ENCODE peak calls at places on chromosomes 1 and 21, in eight cellular contexts. Q, E, X, N, P, L, K and C are unnamed samples.

GRCh38 chr1:44587796-44588460 is 86.4 kb downstream of the TMEM53 start:
- DNase-seq in Q (peak; percentile 29), N (no peak), L (no peak), X (no peak), E (no peak), P (no peak), K (no peak), C (peak; percentile 51)

GRCh38 chr1:168476588-168477379 is 67.0 kb downstream of the XCL2 start:
- DNase-seq in E (no peak), L (no peak), P (no peak), Q (no peak), K (no peak), N (no peak), X (no peak), C (peak; percentile 91)

GRCh38 chr1:160219062-160219929 is 14.1 kb downstream of the PEA15 start:
- DNase-seq in N (no peak), Q (peak; percentile 22), P (peak; percentile 72), L (no peak), K (no peak), X (no peak), E (peak; percentile 61), C (peak; percentile 45)

GRCh38 chr1:106787511-106787910 is 269.0 kb upstream of the PRMT6 start:
- DNase-seq in X (no peak), Q (no peak), K (no peak), P (no peak), L (no peak), N (no peak), E (no peak), C (no peak)

GRCh38 chr1:204212715-204213114 is 1.1 kb downstream of the GOLT1A start:
- DNase-seq in X (no peak), E (no peak), L (no peak), Q (no peak), K (peak; percentile 26), P (no peak), N (no peak), C (no peak)

GRCh38 chr21:38903578-38904193 is 98.0 kb downstream of the ETS2 start:
- DNase-seq in P (no peak), K (peak; percentile 87), E (peak; percentile 98), L (no peak), Q (no peak), X (no peak), N (peak; percentile 88), C (no peak)

GRCh38 chr21:42446531-42446930 is 42.8 kb downstream of the UBASH3A start:
- DNase-seq in L (no peak), N (no peak), Q (no peak), K (no peak), E (no peak), P (no peak), X (no peak), C (no peak)

GRCh38 chr1:90919900-90920299 is 101.9 kb downstream of the ZNF644 start:
- DNase-seq in K (no peak), P (no peak), E (no peak), N (no peak), Q (no peak), X (no peak), L (no peak), C (no peak)

GRCh38 chr1:20124451-20125057 is 5.2 kb upstream of the PLA2G2D start:
- DNase-seq in L (no peak), E (peak; percentile 92), N (no peak), K (peak; percentile 86), Q (no peak), P (peak; percentile 55), X (no peak), C (no peak)

GRCh38 chr1:1041092-1041503 is 21.2 kb downstream of the AGRN start:
- DNase-seq in Q (no peak), K (no peak), X (no peak), P (no peak), N (no peak), E (no peak), L (no peak), C (no peak)

GRCh38 chr1:172340520-172340919 is 80.0 kb upstream of the C1orf105 start:
- DNase-seq in P (no peak), K (no peak), L (no peak), N (no peak), E (no peak), X (no peak), Q (no peak), C (no peak)

GRCh38 chr1:2840036-2840809 is 38.7 kb upstream of the TTC34 start:
- DNase-seq in E (no peak), Q (no peak), X (peak; percentile 79), N (no peak), L (no peak), P (no peak), K (no peak), C (no peak)

GRCh38 chr21:29077651-29078090 is 4.2 kb upstream of the CCT8 start:
- DNase-seq in Q (peak; percentile 61), X (no peak), L (no peak), N (peak; percentile 63), K (no peak), E (no peak), P (no peak), C (no peak)

GRCh38 chr1:55310517-55310927 is 95.4 kb upstream of the USP24 start:
- DNase-seq in E (peak; percentile 97), L (no peak), K (peak; percentile 77), N (no peak), P (peak; percentile 68), X (no peak), Q (no peak), C (no peak)

GRCh38 chr1:201309420-201309819 is 26.1 kb downstream of the PKP1 start:
- DNase-seq in N (peak; percentile 82), X (no peak), L (no peak), Q (peak; percentile 91), K (peak; percentile 94), E (peak; percentile 98), P (peak; percentile 47), C (peak; percentile 80)

GRCh38 chr21:42112857-42113256 is 41.7 kb downstream of the UMODL1 start:
- DNase-seq in K (no peak), E (peak; percentile 20), Q (peak; percentile 66), L (no peak), X (no peak), N (no peak), P (no peak), C (no peak)

GRCh38 chr1:206953126-206953525 is 6.9 kb upstream of the PIGR start:
- DNase-seq in Q (no peak), N (no peak), P (peak; percentile 13), E (no peak), X (no peak), L (no peak), K (no peak), C (no peak)

GRCh38 chr1:238469146-238469601 is 578.5 kb upstream of the ZP4 start:
- DNase-seq in X (no peak), E (no peak), K (no peak), N (no peak), L (no peak), P (peak; percentile 51), Q (no peak), C (no peak)

GRCh38 chr1:168893359-168893791 is 164.4 kb upstream of the DPT start:
- DNase-seq in E (peak; percentile 35), P (no peak), X (no peak), N (no peak), L (no peak), Q (peak; percentile 43), K (peak; percentile 85), C (no peak)

GRCh38 chr21:29085106-29085752 is 11.8 kb upstream of the CCT8 start:
- DNase-seq in Q (no peak), P (no peak), N (no peak), K (no peak), L (no peak), X (no peak), E (no peak), C (no peak)

GRCh38 chr1:9691726-9692125 is 40.2 kb downstream of the PIK3CD start:
- DNase-seq in N (no peak), K (no peak), Q (no peak), L (no peak), E (no peak), X (no peak), P (no peak), C (no peak)